ENCODE peak calls at places on chromosome 19, in ten cellular contexts. One of them, this sample, is unnamed.

GRCh38 chr19:35315883-35316282 is 13.1 kb upstream of the CD22 start:
- DNase-seq in astrocyte of the spinal cord: no peak
- DNase-seq in kidney tubule cell: no peak
- DNase-seq in T follicular helper cell: no peak
- DNase-seq in occipital lobe: no peak
- DNase-seq in nephron progenitor cell: no peak
- DNase-seq in RWPE1: no peak
- DNase-seq in cardiac muscle cell: no peak
- DNase-seq in omental fat pad: no peak
- DNase-seq in CD4-positive, alpha-beta T cell: no peak
- DNase-seq in this sample: no peak

GRCh38 chr19:35249146-35249847 is 495 bp downstream of the LSR start:
- DNase-seq in nephron progenitor cell: no peak
- DNase-seq in RWPE1: peak
- DNase-seq in CD4-positive, alpha-beta T cell: no peak
- DNase-seq in occipital lobe: no peak
- DNase-seq in kidney tubule cell: peak
- DNase-seq in cardiac muscle cell: no peak
- DNase-seq in omental fat pad: no peak
- DNase-seq in T follicular helper cell: no peak
- DNase-seq in astrocyte of the spinal cord: no peak
- DNase-seq in this sample: no peak

GRCh38 chr19:43430142-43430710 is 15.5 kb downstream of the TEX101 start:
- DNase-seq in nephron progenitor cell: no peak
- DNase-seq in astrocyte of the spinal cord: no peak
- DNase-seq in kidney tubule cell: no peak
- DNase-seq in RWPE1: no peak
- DNase-seq in occipital lobe: no peak
- DNase-seq in CD4-positive, alpha-beta T cell: peak
- DNase-seq in omental fat pad: no peak
- DNase-seq in cardiac muscle cell: no peak
- DNase-seq in T follicular helper cell: no peak
- DNase-seq in this sample: no peak

GRCh38 chr19:11423804-11424318 is 4.7 kb upstream of the RGL3 start:
- DNase-seq in cardiac muscle cell: no peak
- DNase-seq in RWPE1: no peak
- DNase-seq in nephron progenitor cell: no peak
- DNase-seq in CD4-positive, alpha-beta T cell: no peak
- DNase-seq in occipital lobe: no peak
- DNase-seq in astrocyte of the spinal cord: no peak
- DNase-seq in kidney tubule cell: no peak
- DNase-seq in omental fat pad: no peak
- DNase-seq in T follicular helper cell: no peak
- DNase-seq in this sample: no peak

GRCh38 chr19:2050991-2051770 is at the start of gene MKNK2:
- DNase-seq in kidney tubule cell: peak
- DNase-seq in nephron progenitor cell: peak
- DNase-seq in RWPE1: peak
- DNase-seq in omental fat pad: peak
- DNase-seq in T follicular helper cell: peak
- DNase-seq in cardiac muscle cell: peak
- DNase-seq in astrocyte of the spinal cord: peak
- DNase-seq in occipital lobe: peak
- DNase-seq in CD4-positive, alpha-beta T cell: peak
- DNase-seq in this sample: peak

GRCh38 chr19:29084266-29084665 is 128.7 kb downstream of the UQCRFS1 start:
- DNase-seq in astrocyte of the spinal cord: no peak
- DNase-seq in RWPE1: peak
- DNase-seq in omental fat pad: no peak
- DNase-seq in cardiac muscle cell: peak
- DNase-seq in nephron progenitor cell: peak
- DNase-seq in kidney tubule cell: peak
- DNase-seq in occipital lobe: no peak
- DNase-seq in T follicular helper cell: no peak
- DNase-seq in CD4-positive, alpha-beta T cell: no peak
- DNase-seq in this sample: peak

GRCh38 chr19:58328999-58329398 is 2.2 kb downstream of the ZSCAN22 start:
- DNase-seq in CD4-positive, alpha-beta T cell: no peak
- DNase-seq in nephron progenitor cell: peak
- DNase-seq in omental fat pad: no peak
- DNase-seq in RWPE1: no peak
- DNase-seq in kidney tubule cell: no peak
- DNase-seq in cardiac muscle cell: no peak
- DNase-seq in astrocyte of the spinal cord: no peak
- DNase-seq in T follicular helper cell: no peak
- DNase-seq in occipital lobe: no peak
- DNase-seq in this sample: peak

GRCh38 chr19:17420267-17420924 is 549 bp downstream of the MVB12A start:
- DNase-seq in omental fat pad: no peak
- DNase-seq in CD4-positive, alpha-beta T cell: no peak
- DNase-seq in cardiac muscle cell: peak
- DNase-seq in nephron progenitor cell: peak
- DNase-seq in RWPE1: peak
- DNase-seq in occipital lobe: no peak
- DNase-seq in astrocyte of the spinal cord: peak
- DNase-seq in kidney tubule cell: no peak
- DNase-seq in T follicular helper cell: no peak
- DNase-seq in this sample: peak

GRCh38 chr19:36113895-36114762 is 546 bp downstream of the POLR2I start:
- DNase-seq in kidney tubule cell: peak
- DNase-seq in T follicular helper cell: no peak
- DNase-seq in nephron progenitor cell: peak
- DNase-seq in CD4-positive, alpha-beta T cell: peak
- DNase-seq in astrocyte of the spinal cord: no peak
- DNase-seq in cardiac muscle cell: peak
- DNase-seq in omental fat pad: no peak
- DNase-seq in occipital lobe: peak
- DNase-seq in RWPE1: no peak
- DNase-seq in this sample: peak

GRCh38 chr19:35702223-35703012 is 1.9 kb upstream of the ZBTB32 start:
- DNase-seq in T follicular helper cell: peak
- DNase-seq in occipital lobe: peak
- DNase-seq in CD4-positive, alpha-beta T cell: peak
- DNase-seq in kidney tubule cell: peak
- DNase-seq in omental fat pad: peak
- DNase-seq in nephron progenitor cell: peak
- DNase-seq in astrocyte of the spinal cord: peak
- DNase-seq in cardiac muscle cell: peak
- DNase-seq in RWPE1: peak
- DNase-seq in this sample: peak

GRCh38 chr19:4649392-4650094 is 10.2 kb downstream of the TNFAIP8L1 start:
- DNase-seq in astrocyte of the spinal cord: no peak
- DNase-seq in RWPE1: no peak
- DNase-seq in omental fat pad: no peak
- DNase-seq in cardiac muscle cell: no peak
- DNase-seq in occipital lobe: no peak
- DNase-seq in CD4-positive, alpha-beta T cell: no peak
- DNase-seq in kidney tubule cell: no peak
- DNase-seq in nephron progenitor cell: no peak
- DNase-seq in T follicular helper cell: no peak
- DNase-seq in this sample: no peak

GRCh38 chr19:10643166-10643967 is 10.8 kb upstream of the ILF3 start:
- DNase-seq in RWPE1: no peak
- DNase-seq in T follicular helper cell: no peak
- DNase-seq in cardiac muscle cell: no peak
- DNase-seq in nephron progenitor cell: no peak
- DNase-seq in astrocyte of the spinal cord: no peak
- DNase-seq in CD4-positive, alpha-beta T cell: no peak
- DNase-seq in occipital lobe: no peak
- DNase-seq in kidney tubule cell: no peak
- DNase-seq in omental fat pad: no peak
- DNase-seq in this sample: peak

GRCh38 chr19:54576411-54576976 is 2.9 kb downstream of the LILRA2 start:
- DNase-seq in RWPE1: no peak
- DNase-seq in nephron progenitor cell: no peak
- DNase-seq in omental fat pad: no peak
- DNase-seq in CD4-positive, alpha-beta T cell: no peak
- DNase-seq in occipital lobe: no peak
- DNase-seq in astrocyte of the spinal cord: no peak
- DNase-seq in T follicular helper cell: no peak
- DNase-seq in cardiac muscle cell: no peak
- DNase-seq in kidney tubule cell: no peak
- DNase-seq in this sample: no peak

GRCh38 chr19:17235618-17236413 is 9.8 kb downstream of the OCEL1 start:
- DNase-seq in occipital lobe: peak
- DNase-seq in kidney tubule cell: peak
- DNase-seq in astrocyte of the spinal cord: peak
- DNase-seq in T follicular helper cell: peak
- DNase-seq in nephron progenitor cell: peak
- DNase-seq in RWPE1: peak
- DNase-seq in omental fat pad: no peak
- DNase-seq in CD4-positive, alpha-beta T cell: peak
- DNase-seq in cardiac muscle cell: peak
- DNase-seq in this sample: peak

GRCh38 chr19:44356383-44357111 is at the start of gene ZNF112:
- DNase-seq in omental fat pad: peak
- DNase-seq in astrocyte of the spinal cord: peak
- DNase-seq in occipital lobe: peak
- DNase-seq in nephron progenitor cell: peak
- DNase-seq in kidney tubule cell: peak
- DNase-seq in cardiac muscle cell: peak
- DNase-seq in T follicular helper cell: no peak
- DNase-seq in RWPE1: peak
- DNase-seq in CD4-positive, alpha-beta T cell: no peak
- DNase-seq in this sample: peak

GRCh38 chr19:34231439-34231838 is 22.9 kb upstream of the GARRE1 start:
- DNase-seq in kidney tubule cell: no peak
- DNase-seq in astrocyte of the spinal cord: no peak
- DNase-seq in RWPE1: no peak
- DNase-seq in nephron progenitor cell: no peak
- DNase-seq in occipital lobe: no peak
- DNase-seq in cardiac muscle cell: no peak
- DNase-seq in T follicular helper cell: no peak
- DNase-seq in CD4-positive, alpha-beta T cell: no peak
- DNase-seq in omental fat pad: no peak
- DNase-seq in this sample: no peak

GRCh38 chr19:10158071-10158470 is 36.7 kb downstream of the DNMT1 start:
- DNase-seq in nephron progenitor cell: no peak
- DNase-seq in omental fat pad: no peak
- DNase-seq in T follicular helper cell: no peak
- DNase-seq in CD4-positive, alpha-beta T cell: no peak
- DNase-seq in astrocyte of the spinal cord: no peak
- DNase-seq in occipital lobe: no peak
- DNase-seq in RWPE1: no peak
- DNase-seq in kidney tubule cell: no peak
- DNase-seq in cardiac muscle cell: no peak
- DNase-seq in this sample: no peak

GRCh38 chr19:4983346-4984105 is 14.6 kb downstream of the KDM4B start:
- DNase-seq in omental fat pad: no peak
- DNase-seq in kidney tubule cell: no peak
- DNase-seq in occipital lobe: no peak
- DNase-seq in astrocyte of the spinal cord: no peak
- DNase-seq in CD4-positive, alpha-beta T cell: no peak
- DNase-seq in T follicular helper cell: no peak
- DNase-seq in nephron progenitor cell: no peak
- DNase-seq in RWPE1: no peak
- DNase-seq in cardiac muscle cell: no peak
- DNase-seq in this sample: no peak

GRCh38 chr19:47707135-47707925 is 5.9 kb upstream of the EHD2 start:
- DNase-seq in occipital lobe: no peak
- DNase-seq in astrocyte of the spinal cord: peak
- DNase-seq in nephron progenitor cell: peak
- DNase-seq in omental fat pad: peak
- DNase-seq in T follicular helper cell: peak
- DNase-seq in kidney tubule cell: peak
- DNase-seq in RWPE1: peak
- DNase-seq in cardiac muscle cell: peak
- DNase-seq in CD4-positive, alpha-beta T cell: peak
- DNase-seq in this sample: peak

GRCh38 chr19:1266116-1266817 is 2.9 kb upstream of the CIRBP start:
- DNase-seq in omental fat pad: no peak
- DNase-seq in T follicular helper cell: peak
- DNase-seq in kidney tubule cell: peak
- DNase-seq in cardiac muscle cell: peak
- DNase-seq in RWPE1: peak
- DNase-seq in CD4-positive, alpha-beta T cell: peak
- DNase-seq in astrocyte of the spinal cord: peak
- DNase-seq in nephron progenitor cell: peak
- DNase-seq in occipital lobe: peak
- DNase-seq in this sample: peak

GRCh38 chr19:11737964-11738745 is 591 bp downstream of the ZNF823 start:
- DNase-seq in kidney tubule cell: peak
- DNase-seq in occipital lobe: no peak
- DNase-seq in T follicular helper cell: no peak
- DNase-seq in cardiac muscle cell: peak
- DNase-seq in astrocyte of the spinal cord: peak
- DNase-seq in CD4-positive, alpha-beta T cell: peak
- DNase-seq in RWPE1: no peak
- DNase-seq in nephron progenitor cell: peak
- DNase-seq in omental fat pad: peak
- DNase-seq in this sample: peak

GRCh38 chr19:55117063-55117635 is 288 bp downstream of the PPP1R12C start:
- DNase-seq in nephron progenitor cell: peak
- DNase-seq in omental fat pad: no peak
- DNase-seq in kidney tubule cell: no peak
- DNase-seq in CD4-positive, alpha-beta T cell: no peak
- DNase-seq in T follicular helper cell: peak
- DNase-seq in RWPE1: no peak
- DNase-seq in cardiac muscle cell: no peak
- DNase-seq in occipital lobe: no peak
- DNase-seq in astrocyte of the spinal cord: no peak
- DNase-seq in this sample: no peak

GRCh38 chr19:16969127-16969526 is 57.5 kb downstream of the CPAMD8 start:
- DNase-seq in kidney tubule cell: no peak
- DNase-seq in nephron progenitor cell: no peak
- DNase-seq in CD4-positive, alpha-beta T cell: no peak
- DNase-seq in occipital lobe: no peak
- DNase-seq in astrocyte of the spinal cord: no peak
- DNase-seq in T follicular helper cell: no peak
- DNase-seq in RWPE1: peak
- DNase-seq in cardiac muscle cell: peak
- DNase-seq in omental fat pad: no peak
- DNase-seq in this sample: peak